ENCODE peak calls at places on chromosome X, in four cellular contexts. Q, D, S and A are unnamed samples.

GRCh38 chrX:103513476-103514108 is 5.7 kb downstream of the RAB40A start:
- DNase-seq in Q (no peak), D (no peak), S (no peak), A (no peak)

GRCh38 chrX:6029014-6029413 is 199.7 kb downstream of the NLGN4X start:
- DNase-seq in Q (no peak), D (no peak), S (no peak), A (no peak)

GRCh38 chrX:152601848-152602616 is 35.7 kb upstream of the GABRQ start:
- DNase-seq in Q (no peak), D (peak; percentile 0), S (no peak), A (no peak)

GRCh38 chrX:154734101-154734781 is 16.6 kb downstream of the GAB3 start:
- DNase-seq in Q (peak; percentile 50), D (peak; percentile 80), S (peak; percentile 28), A (peak; percentile 61)

GRCh38 chrX:3159995-3160715 is 118.9 kb downstream of the ARSF start:
- DNase-seq in Q (no peak), D (no peak), S (no peak), A (no peak)

GRCh38 chrX:24498181-24498580 is 33.1 kb downstream of the PDK3 start:
- DNase-seq in Q (no peak), D (peak; percentile 55), S (no peak), A (no peak)

GRCh38 chrX:20139966-20140365 is 1.7 kb downstream of the EIF1AX start:
- DNase-seq in Q (no peak), D (no peak), S (no peak), A (no peak)

GRCh38 chrX:130878350-130879341 is 24.4 kb downstream of the ENOX2 start:
- DNase-seq in Q (no peak), D (no peak), S (no peak), A (peak; percentile 38)

GRCh38 chrX:9416562-9417319 is 48.1 kb upstream of the TBL1X start:
- DNase-seq in Q (no peak), D (no peak), S (no peak), A (no peak)

GRCh38 chrX:45584717-45585116 is 384.0 kb upstream of the DIPK2B start:
- DNase-seq in Q (no peak), D (no peak), S (no peak), A (no peak)

GRCh38 chrX:1205681-1206611 is 6.5 kb downstream of the CRLF2 start:
- DNase-seq in Q (no peak), D (peak; percentile 85), S (peak; percentile 75), A (peak; percentile 80)

GRCh38 chrX:14501312-14501711 is 28.0 kb upstream of the GLRA2 start:
- DNase-seq in Q (no peak), D (no peak), S (peak; percentile 11), A (peak; percentile 5)

GRCh38 chrX:119745283-119745848 is 13.0 kb upstream of the SOWAHD start:
- DNase-seq in Q (no peak), D (no peak), S (no peak), A (no peak)

GRCh38 chrX:134338527-134338926 is 101.5 kb downstream of the CCDC160 start:
- DNase-seq in Q (no peak), D (peak; percentile 77), S (peak; percentile 0), A (peak; percentile 32)

GRCh38 chrX:38438321-38438720 is 85.9 kb downstream of the OTC start:
- DNase-seq in Q (no peak), D (no peak), S (no peak), A (no peak)

GRCh38 chrX:134764202-134764785 is 106.0 kb upstream of the PLAC1 start:
- DNase-seq in Q (no peak), D (peak; percentile 38), S (no peak), A (no peak)

GRCh38 chrX:131747173-131747572 is 203.3 kb downstream of the OR13H1 start:
- DNase-seq in Q (no peak), D (no peak), S (no peak), A (no peak)

GRCh38 chrX:28610746-28611145 is 23.5 kb downstream of the IL1RAPL1 start:
- DNase-seq in Q (no peak), D (no peak), S (no peak), A (no peak)

GRCh38 chrX:47012131-47012530 is 66.1 kb upstream of the RGN start:
- DNase-seq in Q (no peak), D (no peak), S (no peak), A (no peak)

GRCh38 chrX:140505421-140506337 is 810 bp upstream of the SOX3 start:
- DNase-seq in Q (no peak), D (no peak), S (no peak), A (no peak)

GRCh38 chrX:44974462-44974861 is 101.5 kb downstream of the KDM6A start:
- DNase-seq in Q (no peak), D (no peak), S (no peak), A (no peak)

GRCh38 chrX:108167211-108167872 is 75.8 kb downstream of the ATG4A start:
- DNase-seq in Q (no peak), D (no peak), S (no peak), A (no peak)

GRCh38 chrX:72100824-72101351 is 30.8 kb downstream of the RTL5 start:
- DNase-seq in Q (peak; percentile 62), D (peak; percentile 91), S (no peak), A (peak; percentile 38)

GRCh38 chrX:41600266-41600665 is 88.5 kb upstream of the GPR34 start:
- DNase-seq in Q (no peak), D (no peak), S (no peak), A (no peak)

GRCh38 chrX:65866146-65866545 is 173.7 kb downstream of the VSIG4 start:
- DNase-seq in Q (no peak), D (peak; percentile 85), S (no peak), A (no peak)

GRCh38 chrX:103107836-103108235 is 14.9 kb upstream of the NXF3 start:
- DNase-seq in Q (no peak), D (no peak), S (no peak), A (no peak)

GRCh38 chrX:43804021-43804420 is 78.2 kb downstream of the MAOB start:
- DNase-seq in Q (no peak), D (peak; percentile 85), S (no peak), A (no peak)

GRCh38 chrX:101659601-101660063 is at the start of gene ARMCX2:
- DNase-seq in Q (no peak), D (peak; percentile 21), S (peak; percentile 59), A (peak; percentile 59)

GRCh38 chrX:123408856-123409737 is 225.0 kb downstream of the GRIA3 start:
- DNase-seq in Q (no peak), D (no peak), S (no peak), A (no peak)

GRCh38 chrX:23726196-23726595 is 16.9 kb downstream of the ACOT9 start:
- DNase-seq in Q (peak; percentile 8), D (no peak), S (no peak), A (no peak)

GRCh38 chrX:41335590-41336331 is 1.8 kb downstream of the DDX3X start:
- DNase-seq in Q (no peak), D (peak; percentile 44), S (no peak), A (no peak)

GRCh38 chrX:7169627-7170026 is 21.7 kb upstream of the PUDP start:
- DNase-seq in Q (no peak), D (no peak), S (no peak), A (no peak)

GRCh38 chrX:9988762-9989161 is 21.6 kb downstream of the CLDN34 start:
- DNase-seq in Q (no peak), D (no peak), S (no peak), A (no peak)

GRCh38 chrX:129779747-129780146 is at the start of gene SASH3:
- DNase-seq in Q (peak; percentile 27), D (peak; percentile 92), S (no peak), A (peak; percentile 28)

GRCh38 chrX:10173331-10173900 is 16.6 kb downstream of the CLCN4 start:
- DNase-seq in Q (no peak), D (no peak), S (no peak), A (no peak)